ENCODE peak calls at places on chromosomes 5 and 9, in six cellular contexts. B, N, S, C, R and G are unnamed samples.

GRCh38 chr5:10622810-10623209 is 58.9 kb downstream of the ANKRD33B start:
- DNase-seq in S (no peak), R (no peak), C (no peak), B (no peak), N (no peak), G (no peak)

GRCh38 chr5:92560698-92561361 is 1020.2 kb downstream of the NR2F1-AS1 start:
- DNase-seq in N (no peak), B (peak), R (peak), C (no peak), S (no peak), G (peak)

GRCh38 chr5:32760091-32760509 is 49.0 kb downstream of the NPR3 start:
- DNase-seq in C (no peak), S (peak), B (peak), N (no peak), R (no peak), G (no peak)

GRCh38 chr9:88833946-88834345 is 157.3 kb upstream of the S1PR3 start:
- DNase-seq in C (no peak), R (no peak), B (no peak), N (peak), S (peak), G (no peak)

GRCh38 chr5:84634256-84634655 is 249.6 kb upstream of the EDIL3 start:
- DNase-seq in C (no peak), B (peak), N (no peak), S (no peak), R (no peak), G (no peak)

GRCh38 chr9:131657456-131657855 is 82.4 kb downstream of the RAPGEF1 start:
- DNase-seq in R (no peak), B (peak), N (no peak), S (no peak), C (no peak), G (no peak)

GRCh38 chr5:178266581-178266980 is 34.0 kb upstream of the PHYKPL start:
- DNase-seq in S (no peak), N (no peak), B (no peak), C (no peak), R (no peak), G (no peak)

GRCh38 chr9:86892576-86892975 is 54.7 kb downstream of the GAS1 start:
- DNase-seq in B (peak), S (peak), R (no peak), N (peak), C (no peak), G (no peak)

GRCh38 chr5:165573445-165573844 is 2068.0 kb downstream of the MAT2B start:
- DNase-seq in S (peak), R (no peak), B (no peak), C (no peak), N (no peak), G (no peak)

GRCh38 chr9:22116751-22117150 is 107.6 kb upstream of the CDKN2B start:
- DNase-seq in B (no peak), C (no peak), S (no peak), N (no peak), R (no peak), G (no peak)

GRCh38 chr5:58681943-58682342 is 99.1 kb downstream of the RAB3C start:
- DNase-seq in R (no peak), N (no peak), B (no peak), S (no peak), C (no peak), G (no peak)

GRCh38 chr5:67693956-67694564 is 497.5 kb upstream of the CD180 start:
- DNase-seq in C (no peak), N (no peak), B (peak), R (no peak), S (no peak), G (no peak)

GRCh38 chr5:25448646-25449045 is 803.9 kb upstream of the CDH10 start:
- DNase-seq in N (no peak), C (no peak), R (no peak), S (no peak), B (no peak), G (no peak)